ENCODE peak calls at places on chromosomes 12 and 14, in ten cellular contexts. B is fibroblast of mammary gland, M is mammary epithelial cell, L is HL-60, X is brain microvascular endothelial cell, O is WERI-Rb-1, E is colonic mucosa, P is fibroblast of villous mesenchyme, V is RWPE2, H is suprapubic skin. U is an unnamed sample.

GRCh38 chr12:48680861-48681260 is 1.2 kb downstream of the KANSL2 start:
- DNase-seq in O (no peak), L (no peak), E (no peak), P (no peak), V (no peak), B (no peak), M (no peak), X (no peak), H (no peak), U (no peak)

GRCh38 chr12:42076976-42077375 is 67.7 kb downstream of the GXYLT1 start:
- DNase-seq in X (no peak), L (no peak), M (no peak), O (no peak), E (no peak), H (no peak), B (no peak), V (no peak), P (no peak), U (no peak)

GRCh38 chr12:129873458-129873857 is 30.4 kb downstream of the TMEM132D start:
- DNase-seq in X (no peak), M (no peak), E (no peak), V (no peak), B (no peak), L (no peak), H (no peak), P (no peak), O (no peak), U (no peak)

GRCh38 chr12:85831327-85831990 is 4.8 kb downstream of the RASSF9 start:
- DNase-seq in O (no peak), X (no peak), M (no peak), P (no peak), E (no peak), B (peak; percentile 13), V (no peak), H (no peak), L (no peak), U (no peak)

GRCh38 chr12:19893514-19893913 is 454.2 kb downstream of the AEBP2 start:
- DNase-seq in B (peak; percentile 71), P (peak; percentile 69), M (peak; percentile 6), L (no peak), E (no peak), V (no peak), X (peak; percentile 27), H (no peak), O (no peak), U (peak; percentile 42)

GRCh38 chr14:93525691-93526451 is 95.1 kb downstream of the UNC79 start:
- DNase-seq in E (no peak), H (no peak), L (no peak), X (no peak), M (peak; percentile 56), V (no peak), B (peak; percentile 68), O (no peak), P (no peak), U (peak; percentile 11)

GRCh38 chr12:50151047-50151687 is 16.0 kb downstream of the CERS5 start:
- DNase-seq in P (peak; percentile 47), M (peak; percentile 49), E (no peak), X (no peak), L (no peak), H (no peak), O (no peak), V (no peak), B (peak; percentile 49), U (no peak)

GRCh38 chr12:112419269-112420133 is 754 bp downstream of the PTPN11 start:
- DNase-seq in P (peak; percentile 87), B (peak; percentile 78), X (peak; percentile 72), V (peak; percentile 73), E (peak; percentile 56), H (peak; percentile 87), O (no peak), L (peak; percentile 62), M (peak; percentile 84), U (peak; percentile 94)

GRCh38 chr12:48973992-48974673 is 2.6 kb upstream of the WNT10B start:
- DNase-seq in V (no peak), O (peak; percentile 47), L (no peak), X (peak; percentile 61), H (no peak), M (no peak), P (no peak), E (peak; percentile 62), B (peak; percentile 44), U (no peak)

GRCh38 chr14:53047302-53047701 is 96.5 kb upstream of the FERMT2 start:
- DNase-seq in M (no peak), V (no peak), H (no peak), X (no peak), E (no peak), B (no peak), O (no peak), P (peak; percentile 92), L (no peak), U (peak; percentile 64)

DNA sequence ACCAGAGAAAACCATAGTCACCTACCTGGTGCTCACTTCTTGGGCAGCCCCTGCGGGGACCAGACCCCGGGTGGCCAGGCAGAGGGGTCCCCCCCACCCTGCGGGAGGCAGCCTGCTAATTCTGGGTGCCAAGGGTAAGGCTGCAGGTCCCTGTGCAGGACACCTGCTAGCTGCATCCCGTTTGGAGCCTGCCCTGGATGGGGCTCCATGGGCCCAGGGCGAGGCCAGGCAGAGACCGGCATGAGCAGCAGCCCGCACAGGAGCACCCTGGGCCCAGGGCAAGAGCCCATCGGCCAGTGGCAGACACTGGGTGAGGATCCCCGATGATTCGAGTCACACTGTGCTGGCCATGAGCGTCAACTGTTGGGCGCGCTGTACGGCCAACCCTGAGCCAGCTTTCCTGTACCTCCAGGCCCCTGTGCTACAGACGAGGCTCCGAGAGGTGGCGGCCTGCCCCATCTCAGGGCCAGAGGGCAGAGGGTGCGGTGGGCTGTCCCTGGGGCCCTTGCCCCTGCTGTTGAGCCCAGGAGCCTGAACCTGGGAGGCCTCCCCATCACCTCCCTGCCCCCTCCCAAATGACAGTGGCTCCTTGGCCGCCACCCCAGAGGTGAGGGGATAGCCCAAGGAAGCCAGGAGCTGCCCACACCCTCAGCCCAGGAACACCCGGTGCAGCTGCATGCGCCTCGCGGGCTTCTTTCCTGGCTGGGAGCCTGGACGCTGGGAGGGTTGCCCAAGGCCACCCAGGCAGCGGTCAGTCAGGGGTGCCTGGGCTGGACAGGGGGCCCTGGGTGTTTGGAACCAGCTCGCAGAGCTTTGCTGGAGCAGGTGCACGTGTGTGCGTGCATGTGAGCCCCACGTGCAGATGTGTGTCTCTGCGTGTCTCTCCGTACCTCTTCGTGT is 47.7 kb downstream of the CYP46A1 start:
- DNase-seq in P (no peak), V (peak; percentile 72), E (no peak), M (no peak), O (peak; percentile 9), B (no peak), L (no peak), H (peak; percentile 76), X (no peak), U (no peak)
- H3K4me3 ChIP-seq in P (no peak overlapping the region), V (no peak overlapping the region), E (no peak overlapping the region), M (no peak overlapping the region), O (no peak overlapping the region), B (no peak overlapping the region), L (no peak overlapping the region), H (no peak overlapping the region), X (no peak overlapping the region), U (no peak overlapping the region)

GRCh38 chr12:15011162-15011561 is 38.3 kb downstream of the PDE6H start:
- DNase-seq in O (no peak), B (peak; percentile 12), M (no peak), X (no peak), L (no peak), H (no peak), E (no peak), V (no peak), P (no peak), U (no peak)

GRCh38 chr12:15015121-15015520 is 42.3 kb downstream of the PDE6H start:
- DNase-seq in P (no peak), B (no peak), V (no peak), E (no peak), H (no peak), X (no peak), L (no peak), M (no peak), O (no peak), U (no peak)

GRCh38 chr12:15014708-15015107 is 41.9 kb downstream of the PDE6H start:
- DNase-seq in V (no peak), L (no peak), H (no peak), M (no peak), P (no peak), O (no peak), X (no peak), B (no peak), E (no peak), U (no peak)

GRCh38 chr12:15013634-15014169 is 40.9 kb downstream of the PDE6H start:
- DNase-seq in E (no peak), O (no peak), B (no peak), X (no peak), L (no peak), P (no peak), H (no peak), M (no peak), V (no peak), U (no peak)
- H3K4me3 ChIP-seq in E (no peak overlapping the region), O (no peak overlapping the region), B (no peak overlapping the region), X (no peak overlapping the region), L (no peak overlapping the region), P (no peak overlapping the region), H (no peak overlapping the region), M (no peak overlapping the region), V (no peak overlapping the region), U (no peak overlapping the region)

DNA sequence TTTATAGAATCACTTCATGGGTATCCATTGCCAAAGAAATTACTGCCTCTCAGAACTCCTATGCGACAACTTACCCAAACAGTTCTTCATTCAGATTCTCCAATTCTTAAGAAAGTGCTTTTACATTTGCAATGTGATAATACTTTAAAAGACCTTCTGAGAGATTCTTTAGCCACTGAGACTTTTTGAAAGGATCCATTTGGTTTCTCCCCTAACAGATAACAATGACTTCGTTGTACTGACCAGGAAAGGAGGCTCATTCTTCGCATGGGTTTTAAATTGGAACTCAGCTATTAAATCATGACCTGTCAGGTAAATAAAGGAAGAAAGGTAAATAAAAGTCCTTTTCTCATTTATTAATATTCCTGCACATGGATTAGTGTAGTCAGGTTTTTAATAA is 14.8 kb downstream of the ITPR2 start:
- DNase-seq in E (no peak), B (no peak), M (no peak), X (no peak), O (no peak), L (no peak), P (no peak), H (no peak), V (no peak), U (no peak)
- H3K4me3 ChIP-seq in E (no peak overlapping the region), B (no peak overlapping the region), M (no peak overlapping the region), X (no peak overlapping the region), O (no peak overlapping the region), L (no peak overlapping the region), P (no peak overlapping the region), H (no peak overlapping the region), V (no peak overlapping the region), U (no peak overlapping the region)

DNA sequence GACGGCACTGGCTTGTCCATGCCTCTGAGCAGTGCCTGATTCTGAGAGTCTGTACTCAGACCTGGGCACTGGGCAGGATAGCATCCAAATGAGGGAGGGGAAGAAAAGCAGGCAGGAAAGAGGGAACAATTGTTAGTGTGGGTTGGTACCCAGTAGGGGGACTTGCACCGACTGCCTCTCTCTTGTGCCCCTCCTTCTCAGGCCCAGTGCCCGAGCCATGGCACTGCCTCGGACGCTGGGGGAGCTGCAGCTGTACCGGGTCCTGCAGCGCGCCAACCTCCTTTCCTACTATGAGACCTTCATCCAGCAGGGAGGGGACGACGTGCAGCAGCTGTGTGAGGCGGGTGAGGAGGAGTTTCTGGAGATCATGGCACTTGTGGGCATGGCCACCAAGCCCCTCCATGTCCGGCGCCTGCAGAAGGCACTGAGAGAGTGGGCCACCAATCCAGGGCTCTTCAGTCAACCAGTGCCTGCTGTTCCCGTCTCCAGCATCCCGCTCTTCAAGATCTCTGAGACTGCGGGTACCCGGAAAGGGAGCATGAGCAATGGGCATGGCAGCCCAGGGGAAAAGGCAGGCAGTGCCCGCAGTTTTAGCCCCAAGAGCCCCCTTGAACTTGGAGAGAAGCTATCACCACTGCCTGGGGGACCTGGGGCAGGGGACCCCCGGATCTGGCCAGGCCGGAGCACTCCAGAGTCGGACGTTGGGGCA is 2.2 kb downstream of the NAB2 start:
- DNase-seq in O (no peak), H (no peak), X (no peak), L (no peak), P (no peak), V (no peak), E (no peak), B (peak; percentile 35), M (no peak), U (peak; percentile 55)
- H3K4me3 ChIP-seq in O (no peak overlapping the region), H (peak overlapping the region; percentile 74), X (peak overlapping the region; percentile 96), L (no peak overlapping the region), P (peak overlapping the region; percentile 93), V (peak overlapping the region; percentile 93), E (peak overlapping the region; percentile 78), B (peak overlapping the region; percentile 92), M (peak overlapping the region; percentile 57), U (peak overlapping the region; percentile 94)